ENCODE peak calls at places on chromosomes 7 and 10, in ten cellular contexts. Q, V, U, H, K, X, M, B, A and F are unnamed samples.

GRCh38 chr10:52409195-52409594 is 95.1 kb downstream of the DKK1 start:
- DNase-seq in Q (no peak), V (no peak), U (no peak), H (no peak), K (no peak), X (no peak), M (no peak), B (no peak), A (no peak), F (no peak)

GRCh38 chr10:115814542-115814941 is 458.5 kb downstream of the GFRA1 start:
- DNase-seq in Q (no peak), V (no peak), U (no peak), H (no peak), K (no peak), X (no peak), M (no peak), B (no peak), A (no peak), F (no peak)

GRCh38 chr10:60649485-60650271 is 128.6 kb upstream of the CDK1 start:
- DNase-seq in Q (no peak), V (no peak), U (no peak), H (no peak), K (no peak), X (no peak), M (no peak), B (no peak), A (no peak), F (no peak)

GRCh38 chr10:66378117-66378876 is 547.5 kb upstream of the LRRTM3 start:
- DNase-seq in Q (no peak), V (no peak), U (no peak), H (no peak), K (no peak), X (peak), M (peak), B (no peak), A (no peak), F (no peak)

GRCh38 chr10:80493482-80494021 is 39.4 kb downstream of the TSPAN14 start:
- DNase-seq in Q (no peak), V (no peak), U (no peak), H (peak), K (no peak), X (no peak), M (peak), B (no peak), A (no peak), F (peak)

GRCh38 chr10:17510242-17510908 is 56.0 kb upstream of the ST8SIA6 start:
- DNase-seq in Q (no peak), V (no peak), U (no peak), H (no peak), K (no peak), X (no peak), M (no peak), B (peak), A (no peak), F (no peak)

GRCh38 chr7:112238852-112239610 is 32.5 kb downstream of the ZNF277 start:
- DNase-seq in Q (peak), V (no peak), U (no peak), H (no peak), K (no peak), X (no peak), M (peak), B (no peak), A (no peak), F (no peak)

GRCh38 chr7:98669417-98670015 is 52.4 kb downstream of the NPTX2 start:
- DNase-seq in Q (no peak), V (no peak), U (no peak), H (no peak), K (no peak), X (no peak), M (peak), B (no peak), A (peak), F (no peak)

GRCh38 chr10:124217906-124218769 is 124.7 kb upstream of the CHST15 start:
- DNase-seq in Q (no peak), V (no peak), U (no peak), H (peak), K (peak), X (peak), M (no peak), B (no peak), A (no peak), F (no peak)

GRCh38 chr7:134690016-134690415 is 43.4 kb downstream of the BPGM start:
- DNase-seq in Q (no peak), V (no peak), U (no peak), H (no peak), K (no peak), X (no peak), M (peak), B (no peak), A (no peak), F (peak)
- TF ChIP-seq CTCF in Q (peak), V (no peak), U (peak), H (no peak), K (no peak), X (peak), M (peak), B (peak), A (peak), F (peak)

GRCh38 chr10:73814896-73815718 is 3.7 kb upstream of the NDST2 start:
- DNase-seq in Q (no peak), V (peak), U (no peak), H (no peak), K (peak), X (peak), M (no peak), B (no peak), A (no peak), F (no peak)
- TF ChIP-seq CTCF in Q (peak), V (peak), U (no peak), H (no peak), K (peak), X (peak), M (no peak), B (peak), A (no peak), F (peak)

GRCh38 chr7:117990834-117991233 is 117.6 kb upstream of the CTTNBP2 start:
- DNase-seq in Q (no peak), V (no peak), U (no peak), H (no peak), K (no peak), X (no peak), M (no peak), B (no peak), A (no peak), F (no peak)
- TF ChIP-seq CTCF in Q (no peak), V (no peak), U (no peak), H (no peak), K (no peak), X (no peak), M (no peak), B (no peak), A (no peak), F (no peak)

GRCh38 chr7:16466087-16466472 is 542 bp upstream of the SOSTDC1 start:
- DNase-seq in Q (peak), V (no peak), U (no peak), H (no peak), K (no peak), X (no peak), M (no peak), B (no peak), A (no peak), F (no peak)

GRCh38 chr7:16471933-16472332 is 6.4 kb upstream of the SOSTDC1 start:
- DNase-seq in Q (no peak), V (no peak), U (no peak), H (no peak), K (no peak), X (no peak), M (no peak), B (no peak), A (no peak), F (no peak)
- TF ChIP-seq CTCF in Q (peak), V (no peak), U (no peak), H (no peak), K (no peak), X (no peak), M (no peak), B (no peak), A (no peak), F (no peak)

GRCh38 chr7:151806938-151807775 is 69.8 kb downstream of the PRKAG2 start:
- DNase-seq in Q (no peak), V (no peak), U (no peak), H (no peak), K (no peak), X (no peak), M (no peak), B (no peak), A (no peak), F (no peak)

GRCh38 chr7:151807876-151808275 is 69.0 kb downstream of the PRKAG2 start:
- DNase-seq in Q (no peak), V (no peak), U (no peak), H (no peak), K (no peak), X (no peak), M (no peak), B (no peak), A (no peak), F (no peak)

GRCh38 chr7:151809864-151810170 is 67.1 kb downstream of the PRKAG2 start:
- DNase-seq in Q (no peak), V (no peak), U (no peak), H (no peak), K (no peak), X (no peak), M (no peak), B (no peak), A (no peak), F (no peak)

GRCh38 chr7:151809156-151809863 is 67.6 kb downstream of the PRKAG2 start:
- DNase-seq in Q (no peak), V (no peak), U (no peak), H (no peak), K (no peak), X (no peak), M (no peak), B (no peak), A (no peak), F (no peak)

GRCh38 chr7:151808296-151809155 is 68.4 kb downstream of the PRKAG2 start:
- DNase-seq in Q (peak), V (peak), U (no peak), H (no peak), K (no peak), X (no peak), M (peak), B (no peak), A (no peak), F (no peak)
- TF ChIP-seq CTCF in Q (no peak), V (no peak), U (no peak), H (no peak), K (no peak), X (no peak), M (no peak), B (no peak), A (no peak), F (no peak)

DNA sequence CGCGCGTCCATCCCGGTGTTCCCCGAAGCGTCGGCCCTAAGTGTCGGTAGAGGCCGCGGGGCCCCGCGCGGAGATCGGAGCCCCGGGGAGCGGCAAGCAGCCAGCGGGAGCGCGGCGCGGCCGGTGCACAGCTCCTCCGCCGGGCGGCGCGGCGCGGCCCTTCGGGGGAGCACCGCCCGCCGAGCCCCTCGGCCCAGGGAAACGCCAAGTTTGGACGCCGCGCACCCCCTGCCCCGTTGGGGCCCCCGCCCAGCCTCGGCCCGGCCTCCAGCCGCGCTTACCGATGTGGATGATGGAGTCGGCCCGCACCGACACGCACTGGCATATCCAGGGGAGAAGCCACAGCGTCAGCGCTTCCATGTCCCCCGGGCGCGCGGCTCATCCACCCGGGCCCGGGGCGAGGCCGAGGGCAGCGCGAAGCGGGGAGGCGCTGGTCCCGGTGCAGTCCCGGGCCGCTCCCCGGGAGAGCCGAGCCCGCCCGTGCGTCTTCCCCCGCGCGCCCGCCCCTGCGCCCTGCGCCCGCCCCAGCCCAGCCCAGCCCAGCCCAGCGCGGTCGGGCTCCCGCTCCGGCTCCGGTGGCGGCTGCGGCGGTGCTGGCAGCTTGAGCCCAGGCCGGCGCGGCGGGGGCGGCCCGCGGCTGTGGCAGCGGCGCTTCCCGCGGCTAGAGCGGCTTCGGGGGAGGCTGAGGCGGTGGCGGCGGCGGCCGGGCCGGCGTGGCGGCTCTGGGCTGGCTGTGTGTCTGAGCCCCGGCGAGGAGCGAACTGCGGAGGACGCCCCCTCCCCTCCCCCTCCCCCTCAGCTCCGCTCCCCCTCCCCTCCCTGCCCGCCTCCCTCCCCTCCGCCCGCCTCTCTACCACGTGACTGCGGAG is at the start of gene GRID1:
- DNase-seq in Q (no peak), V (peak), U (peak), H (peak), K (peak), X (peak), M (peak), B (no peak), A (no peak), F (no peak)
- TF ChIP-seq CTCF in Q (no peak), V (no peak), U (no peak), H (no peak), K (peak), X (no peak), M (no peak), B (no peak), A (peak), F (no peak)

DNA sequence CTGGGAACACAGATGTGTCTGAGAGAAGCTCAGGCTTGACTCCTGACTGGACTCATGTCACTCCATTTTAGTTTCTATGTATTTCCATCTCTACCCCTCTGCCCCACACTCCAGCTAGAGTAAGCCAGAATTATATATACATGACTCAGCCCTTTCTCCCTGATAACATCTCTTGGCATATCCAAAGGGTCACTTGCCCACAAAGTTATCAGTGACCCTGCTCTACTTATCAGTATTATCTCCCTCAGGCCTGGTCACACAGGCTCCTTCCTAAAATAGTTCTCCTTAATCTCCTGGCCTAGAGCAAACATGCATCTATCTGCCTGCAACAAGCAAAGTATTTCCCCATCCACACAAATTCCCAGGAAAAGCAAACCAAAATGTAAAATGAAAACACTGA is 598.3 kb downstream of the SUGCT start:
- DNase-seq in Q (no peak), V (no peak), U (no peak), H (no peak), K (no peak), X (no peak), M (no peak), B (no peak), A (no peak), F (no peak)
- TF ChIP-seq CTCF in Q (no peak), V (no peak), U (no peak), H (no peak), K (no peak), X (no peak), M (no peak), B (no peak), A (no peak), F (no peak)

GRCh38 chr7:134697487-134697886 is 50.8 kb downstream of the BPGM start:
- DNase-seq in Q (no peak), V (no peak), U (no peak), H (no peak), K (no peak), X (no peak), M (no peak), B (no peak), A (no peak), F (no peak)
- TF ChIP-seq CTCF in Q (no peak), V (no peak), U (no peak), H (no peak), K (no peak), X (no peak), M (no peak), B (no peak), A (no peak), F (no peak)

GRCh38 chr10:75111367-75111905 is at the start of gene SAMD8:
- DNase-seq in Q (peak), V (peak), U (peak), H (peak), K (peak), X (peak), M (peak), B (peak), A (peak), F (peak)
- TF ChIP-seq CTCF in Q (peak), V (peak), U (no peak), H (no peak), K (peak), X (peak), M (no peak), B (peak), A (peak), F (peak)